ENCODE peak calls at places on chromosomes 12 and 14, in nine cellular contexts. I, E, N, J, W, V, Y, Z and F are unnamed samples.

GRCh38 chr14:75459099-75459741 is 31.4 kb downstream of the JDP2 start:
- DNase-seq in Z (no peak), N (no peak), J (no peak), W (peak), V (no peak), Y (peak), I (no peak), E (no peak), F (peak)

GRCh38 chr14:95675486-95675885 is 10.7 kb upstream of the TCL1B start:
- DNase-seq in Y (no peak), I (no peak), E (no peak), N (no peak), W (no peak), J (no peak), Z (no peak), V (no peak), F (no peak)

GRCh38 chr12:9052610-9053009 is 63.1 kb downstream of the A2M start:
- DNase-seq in N (no peak), V (no peak), Y (no peak), I (no peak), J (no peak), Z (no peak), E (no peak), W (no peak), F (no peak)

GRCh38 chr12:106096376-106096775 is 42.4 kb downstream of the NUAK1 start:
- DNase-seq in I (peak), W (no peak), E (no peak), Z (no peak), V (no peak), J (no peak), N (no peak), Y (no peak), F (no peak)

GRCh38 chr12:24909667-24910066 is 39.2 kb downstream of the BCAT1 start:
- DNase-seq in W (no peak), J (no peak), V (no peak), I (peak), E (no peak), Z (no peak), Y (no peak), N (no peak), F (peak)

GRCh38 chr12:103640831-103641230 is 53.8 kb downstream of the STAB2 start:
- DNase-seq in V (no peak), N (no peak), I (no peak), Y (no peak), J (no peak), W (no peak), Z (peak), E (no peak), F (no peak)

GRCh38 chr14:101889898-101890297 is 74.5 kb upstream of the DYNC1H1 start:
- DNase-seq in V (no peak), W (no peak), E (no peak), Z (no peak), Y (peak), N (no peak), I (no peak), J (no peak), F (no peak)

GRCh38 chr12:14216405-14217294 is 148.8 kb upstream of the ATF7IP start:
- DNase-seq in E (no peak), J (no peak), Y (no peak), N (no peak), V (no peak), Z (no peak), W (no peak), I (no peak), F (no peak)

GRCh38 chr12:27652174-27652763 is 44.0 kb upstream of the REP15 start:
- DNase-seq in J (peak), V (peak), Z (peak), E (peak), W (peak), Y (peak), N (peak), I (peak), F (peak)

GRCh38 chr14:97458302-97459137 is 661.3 kb downstream of the VRK1 start:
- DNase-seq in J (peak), W (peak), E (no peak), Z (no peak), I (no peak), Y (no peak), V (no peak), N (no peak), F (no peak)

GRCh38 chr12:124508323-124509096 is 58.9 kb downstream of the NCOR2 start:
- DNase-seq in Y (peak), W (no peak), N (no peak), E (peak), J (no peak), Z (no peak), I (no peak), V (no peak), F (no peak)

GRCh38 chr12:6854036-6854435 is 2.1 kb downstream of the USP5 start:
- DNase-seq in Y (no peak), V (peak), Z (no peak), N (no peak), I (no peak), J (no peak), E (no peak), W (no peak), F (no peak)

GRCh38 chr12:116508145-116509121 is 50.7 kb upstream of the MAP1LC3B2 start:
- DNase-seq in W (peak), Z (no peak), J (peak), N (no peak), Y (no peak), E (peak), V (no peak), I (no peak), F (peak)

GRCh38 chr14:89270439-89271227 is 146.4 kb downstream of the FOXN3 start:
- DNase-seq in E (no peak), W (no peak), Z (peak), Y (no peak), J (no peak), I (no peak), N (no peak), V (no peak), F (no peak)

GRCh38 chr12:112891093-112892024 is 15.4 kb upstream of the OAS1 start:
- DNase-seq in I (no peak), W (no peak), J (peak), N (no peak), Y (no peak), V (no peak), Z (no peak), E (no peak), F (no peak)

GRCh38 chr14:77158175-77158908 is 16.8 kb upstream of the ZDHHC22 start:
- DNase-seq in E (peak), J (peak), I (no peak), Y (no peak), N (no peak), W (peak), Z (no peak), V (no peak), F (no peak)

GRCh38 chr14:105050551-105050897 is 14.7 kb downstream of the GPR132 start:
- DNase-seq in I (no peak), Z (no peak), E (peak), W (no peak), J (peak), N (peak), Y (no peak), V (peak), F (no peak)

GRCh38 chr12:67137256-67137655 is 131.9 kb upstream of the CAND1 start:
- DNase-seq in Z (no peak), W (no peak), Y (no peak), J (no peak), I (no peak), N (no peak), V (no peak), E (no peak), F (no peak)

GRCh38 chr12:116456307-116456641 is 102.9 kb upstream of the MAP1LC3B2 start:
- DNase-seq in E (no peak), I (no peak), Y (no peak), W (no peak), N (no peak), J (no peak), V (no peak), Z (no peak), F (no peak)

GRCh38 chr12:9750276-9751203 is 10.2 kb downstream of the CD69 start:
- DNase-seq in W (peak), Y (peak), J (peak), N (peak), Z (no peak), I (no peak), E (peak), V (peak), F (peak)

GRCh38 chr12:70448371-70448770 is 82.3 kb downstream of the KCNMB4 start:
- DNase-seq in J (no peak), W (no peak), E (no peak), N (no peak), I (no peak), Y (no peak), Z (no peak), V (no peak), F (no peak)

GRCh38 chr14:105495990-105496830 is 5.2 kb downstream of the TEDC1 start:
- DNase-seq in E (no peak), V (peak), J (no peak), Z (no peak), W (no peak), N (no peak), I (no peak), Y (no peak), F (no peak)

GRCh38 chr14:97554597-97554996 is 757.4 kb downstream of the VRK1 start:
- DNase-seq in I (no peak), N (no peak), W (no peak), Y (no peak), E (no peak), J (no peak), V (no peak), Z (no peak), F (no peak)

GRCh38 chr12:22046968-22047390 is 961 bp downstream of the CMAS start:
- DNase-seq in V (no peak), Y (no peak), I (no peak), Z (no peak), J (no peak), E (no peak), W (no peak), N (no peak), F (no peak)

GRCh38 chr14:87468531-87468930 is 524.5 kb downstream of the GALC start:
- DNase-seq in I (no peak), W (no peak), Y (no peak), J (no peak), N (no peak), Z (no peak), V (no peak), E (no peak), F (no peak)

GRCh38 chr14:103393687-103394626 is 8.7 kb downstream of the MARK3 start:
- DNase-seq in W (peak), I (no peak), N (no peak), V (no peak), Y (no peak), E (peak), J (peak), Z (no peak), F (peak)

GRCh38 chr12:82146740-82147139 is 211.4 kb downstream of the CCDC59 start:
- DNase-seq in J (no peak), Y (no peak), W (peak), E (no peak), Z (no peak), I (no peak), N (no peak), V (no peak), F (no peak)

GRCh38 chr12:25427328-25428249 is 125.5 kb downstream of the LMNTD1 start:
- DNase-seq in Y (no peak), W (peak), V (no peak), E (no peak), Z (no peak), N (no peak), I (peak), J (no peak), F (no peak)

GRCh38 chr12:124433147-124433874 is 134.1 kb downstream of the NCOR2 start:
- DNase-seq in Z (no peak), W (no peak), V (no peak), Y (peak), J (no peak), N (no peak), E (no peak), I (no peak), F (no peak)

GRCh38 chr12:82833461-82833860 is 146.8 kb downstream of the TMTC2 start:
- DNase-seq in J (no peak), I (no peak), W (no peak), E (no peak), N (no peak), Y (no peak), Z (no peak), V (no peak), F (no peak)

GRCh38 chr14:67856806-67857205 is 37.2 kb downstream of the RAD51B start:
- DNase-seq in W (no peak), Y (no peak), J (no peak), V (no peak), N (no peak), Z (no peak), E (no peak), I (no peak), F (no peak)

DNA sequence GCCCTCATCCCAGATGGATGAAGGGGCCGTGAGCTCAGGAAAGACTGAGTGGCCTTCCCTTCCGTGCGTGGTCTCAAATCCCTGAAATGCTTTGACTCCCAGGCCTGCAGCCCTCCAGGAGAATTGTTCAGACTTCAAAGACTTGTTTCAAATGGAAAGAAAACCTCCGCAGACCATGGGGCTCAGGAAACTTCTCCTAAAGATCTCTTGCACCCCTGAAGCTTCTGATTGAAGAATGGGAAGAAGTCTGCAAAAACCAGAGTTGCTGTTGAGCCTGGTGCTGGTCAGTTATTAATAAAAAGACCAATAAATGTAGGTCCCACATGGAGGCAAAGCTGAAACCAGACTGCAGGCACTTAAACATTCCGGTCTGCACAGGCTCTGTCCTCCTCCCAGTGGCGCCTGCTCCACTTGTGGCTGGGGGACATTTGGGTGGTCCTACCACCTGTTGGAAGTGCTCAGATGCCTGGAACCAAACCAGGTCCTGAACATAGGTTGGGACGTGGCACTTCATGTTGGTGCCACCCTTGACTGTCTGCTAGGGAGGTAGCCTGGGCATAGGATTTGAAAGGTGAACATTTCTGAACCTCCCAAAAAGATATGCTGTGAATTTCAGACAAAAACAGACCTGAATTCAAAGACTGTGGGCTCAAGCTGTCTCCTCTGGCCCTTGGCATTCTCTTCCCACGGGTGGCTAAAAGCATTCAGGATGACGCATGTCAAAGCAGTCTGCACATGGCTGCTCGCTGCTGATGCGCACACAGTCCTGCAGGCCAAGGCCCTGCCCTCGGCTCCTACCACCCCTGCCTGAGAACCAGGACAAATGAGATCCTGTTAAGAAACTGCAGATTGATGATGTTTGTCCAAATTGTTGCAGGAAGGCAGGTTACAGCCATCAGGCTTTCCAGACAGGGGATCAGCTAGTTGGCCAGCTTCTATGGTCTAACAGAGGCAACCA is 36.2 kb upstream of the MEG3 start:
- DNase-seq in N (no peak), V (no peak), W (no peak), I (no peak), J (no peak), Z (no peak), Y (no peak), E (no peak), F (no peak)
- TF ChIP-seq REST in N (no peak), V (no peak), W (no peak), I (no peak), J (no peak), Z (no peak), Y (no peak), E (no peak), F (no peak)

DNA sequence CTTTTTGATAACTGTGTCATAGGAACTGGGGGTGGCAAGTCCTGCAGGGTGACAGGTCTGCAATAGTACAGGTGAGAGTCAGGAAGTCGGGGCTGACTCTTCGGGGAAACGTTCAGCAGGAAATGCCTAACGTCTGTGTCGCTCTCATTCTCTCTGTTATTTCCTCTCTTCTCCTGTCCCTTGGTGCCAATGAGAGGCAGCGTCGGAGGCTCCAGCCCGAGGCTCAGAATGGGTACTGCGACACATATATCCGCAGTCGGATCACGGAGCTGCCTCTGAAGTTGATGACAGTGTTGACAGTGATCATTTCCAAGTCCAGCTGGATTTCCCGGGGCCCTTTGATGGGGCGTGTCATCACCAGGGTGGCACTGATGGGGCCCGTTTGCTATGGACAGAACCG is 2.7 kb upstream of the TC2N start:
- DNase-seq in N (no peak), I (no peak), Z (no peak), E (no peak), W (no peak), V (peak), Y (no peak), J (no peak), F (peak)
- TF ChIP-seq REST in N (no peak), I (no peak), Z (no peak), E (no peak), W (no peak), V (no peak), Y (no peak), J (no peak), F (no peak)

GRCh38 chr12:29148958-29149690 is at the start of gene FAR2:
- DNase-seq in N (no peak), I (no peak), W (peak), Z (no peak), V (no peak), Y (peak), E (peak), J (peak), F (peak)
- TF ChIP-seq REST in N (no peak), I (no peak), W (no peak), Z (no peak), V (no peak), Y (peak), E (no peak), J (no peak), F (no peak)

GRCh38 chr14:58078068-58078467 is 73.9 kb downstream of the ARMH4 start:
- DNase-seq in J (no peak), Y (no peak), Z (no peak), N (no peak), E (no peak), W (peak), V (no peak), I (no peak), F (no peak)
- TF ChIP-seq REST in J (no peak), Y (no peak), Z (no peak), N (no peak), E (no peak), W (no peak), V (no peak), I (no peak), F (no peak)

GRCh38 chr14:64774272-64774671 is 70.0 kb downstream of the PLEKHG3 start:
- DNase-seq in J (no peak), V (no peak), Y (no peak), I (no peak), W (no peak), Z (no peak), E (no peak), N (no peak), F (no peak)
- TF ChIP-seq REST in J (no peak), V (no peak), Y (no peak), I (no peak), W (no peak), Z (no peak), E (no peak), N (no peak), F (no peak)

GRCh38 chr12:111430418-111431353 is 25.0 kb downstream of the SH2B3 start:
- DNase-seq in I (no peak), V (no peak), Y (peak), J (no peak), N (no peak), Z (no peak), W (no peak), E (no peak), F (no peak)

GRCh38 chr12:111428081-111428727 is 22.5 kb downstream of the SH2B3 start:
- DNase-seq in Y (no peak), I (no peak), W (no peak), Z (no peak), V (no peak), N (no peak), E (no peak), J (no peak), F (no peak)

GRCh38 chr12:111427417-111428074 is 21.8 kb downstream of the SH2B3 start:
- DNase-seq in Y (no peak), Z (no peak), E (no peak), J (no peak), W (no peak), N (no peak), V (no peak), I (no peak), F (no peak)

GRCh38 chr12:111429760-111430417 is 24.2 kb downstream of the SH2B3 start:
- DNase-seq in J (peak), N (no peak), Z (no peak), E (no peak), Y (no peak), I (no peak), V (no peak), W (no peak), F (no peak)

GRCh38 chr12:111428728-111429175 is 23.0 kb downstream of the SH2B3 start:
- DNase-seq in I (no peak), J (no peak), Y (peak), Z (no peak), E (no peak), N (no peak), V (no peak), W (no peak), F (no peak)
- TF ChIP-seq REST in I (no peak), J (no peak), Y (no peak), Z (no peak), E (no peak), N (no peak), V (no peak), W (no peak), F (no peak)

GRCh38 chr12:12201274-12201758 is 65.5 kb downstream of the LRP6 start:
- DNase-seq in V (no peak), E (peak), J (no peak), Z (no peak), W (no peak), I (no peak), Y (no peak), N (no peak), F (no peak)
- TF ChIP-seq REST in V (no peak), E (no peak), J (no peak), Z (no peak), W (no peak), I (no peak), Y (no peak), N (no peak), F (no peak)

GRCh38 chr14:29941401-29941800 is 13.8 kb upstream of the PRKD1 start:
- DNase-seq in N (no peak), E (no peak), V (no peak), I (no peak), J (no peak), Z (no peak), W (peak), Y (no peak), F (no peak)

GRCh38 chr14:29937116-29937515 is 9.5 kb upstream of the PRKD1 start:
- DNase-seq in I (no peak), Y (no peak), J (no peak), Z (no peak), N (no peak), E (no peak), W (no peak), V (no peak), F (no peak)

GRCh38 chr14:29940482-29940881 is 12.8 kb upstream of the PRKD1 start:
- DNase-seq in J (no peak), W (no peak), N (no peak), I (no peak), Y (no peak), Z (no peak), V (no peak), E (no peak), F (no peak)
- TF ChIP-seq REST in J (no peak), W (no peak), N (no peak), I (no peak), Y (no peak), Z (no peak), V (no peak), E (no peak), F (no peak)